ENCODE peak calls at places on chromosome 7, in five cellular contexts. E is CD8-positive, alpha-beta memory T cell; C is uterus; R is H1; K is A549. G is an unnamed sample. For H3K9me3, the result is how much of the 10 kb centered on the place peaks cover.

GRCh38 chr7:45174966-45175765 is 17.6 kb downstream of the RAMP3 start:
- DNase-seq in C (peak), K (no peak), R (no peak), E (no peak), G (no peak)

GRCh38 chr7:150846291-150847115 is 5.8 kb upstream of the AOC1 start:
- DNase-seq in C (no peak), K (no peak), R (no peak), E (no peak), G (no peak)

GRCh38 chr7:28018020-28018419 is 162.6 kb downstream of the JAZF1 start:
- DNase-seq in K (no peak), R (no peak), C (no peak), E (no peak), G (no peak)

GRCh38 chr7:22667562-22668239 is 59.3 kb upstream of the IL6 start:
- DNase-seq in K (peak), E (no peak), R (peak), C (no peak), G (no peak)

GRCh38 chr7:17774248-17774647 is 166.0 kb downstream of the SNX13 start:
- DNase-seq in K (no peak), C (no peak), E (no peak), R (no peak), G (no peak)

GRCh38 chr7:142697270-142697669 is 52.0 kb upstream of the PRSS1 start:
- DNase-seq in R (no peak), C (no peak), K (no peak), E (no peak), G (no peak)

GRCh38 chr7:138963675-138964074 is 17.5 kb downstream of the KIAA1549 start:
- DNase-seq in E (no peak), C (no peak), K (no peak), R (no peak), G (no peak)

GRCh38 chr7:137978464-137979237 is 23.2 kb downstream of the CREB3L2 start:
- DNase-seq in E (no peak), K (peak), C (peak), R (no peak), G (no peak)

GRCh38 chr7:63080831-63081230 is 917.8 kb upstream of the ZNF722 start:
- DNase-seq in R (no peak), E (no peak), K (no peak), C (no peak), G (no peak)

GRCh38 chr7:138865843-138866242 is 67.8 kb upstream of the ATP6V0A4 start:
- DNase-seq in R (no peak), K (no peak), E (peak), C (no peak), G (peak)

GRCh38 chr7:28062197-28062988 is 118.2 kb downstream of the JAZF1 start:
- DNase-seq in R (no peak), K (peak), C (peak), E (no peak), G (peak)

GRCh38 chr7:158508802-158509385 is 78.7 kb downstream of the PTPRN2 start:
- DNase-seq in C (no peak), E (no peak), R (no peak), K (no peak), G (no peak)

GRCh38 chr7:128390871-128391565 is 18.8 kb downstream of the IMPDH1 start:
- DNase-seq in C (no peak), K (no peak), E (no peak), R (no peak), G (no peak)

GRCh38 chr7:158695726-158696452 is 8.7 kb downstream of the NCAPG2 start:
- DNase-seq in E (peak), K (peak), C (peak), R (no peak), G (no peak)

GRCh38 chr7:131726680-131727079 is 170.3 kb upstream of the PODXL start:
- DNase-seq in K (no peak), E (no peak), C (no peak), R (no peak), G (no peak)

GRCh38 chr7:3158501-3158900 is 114.8 kb upstream of the CARD11 start:
- DNase-seq in E (no peak), C (no peak), K (no peak), R (no peak), G (no peak)

GRCh38 chr7:57423768-57424167 is 26.2 kb upstream of the ZNF716 start:
- DNase-seq in C (no peak), K (no peak), E (no peak), R (no peak), G (no peak)
- H3K9me3 ChIP-seq in C (under half), K (under half), E (under half), R (half or more), G (under half)

DNA sequence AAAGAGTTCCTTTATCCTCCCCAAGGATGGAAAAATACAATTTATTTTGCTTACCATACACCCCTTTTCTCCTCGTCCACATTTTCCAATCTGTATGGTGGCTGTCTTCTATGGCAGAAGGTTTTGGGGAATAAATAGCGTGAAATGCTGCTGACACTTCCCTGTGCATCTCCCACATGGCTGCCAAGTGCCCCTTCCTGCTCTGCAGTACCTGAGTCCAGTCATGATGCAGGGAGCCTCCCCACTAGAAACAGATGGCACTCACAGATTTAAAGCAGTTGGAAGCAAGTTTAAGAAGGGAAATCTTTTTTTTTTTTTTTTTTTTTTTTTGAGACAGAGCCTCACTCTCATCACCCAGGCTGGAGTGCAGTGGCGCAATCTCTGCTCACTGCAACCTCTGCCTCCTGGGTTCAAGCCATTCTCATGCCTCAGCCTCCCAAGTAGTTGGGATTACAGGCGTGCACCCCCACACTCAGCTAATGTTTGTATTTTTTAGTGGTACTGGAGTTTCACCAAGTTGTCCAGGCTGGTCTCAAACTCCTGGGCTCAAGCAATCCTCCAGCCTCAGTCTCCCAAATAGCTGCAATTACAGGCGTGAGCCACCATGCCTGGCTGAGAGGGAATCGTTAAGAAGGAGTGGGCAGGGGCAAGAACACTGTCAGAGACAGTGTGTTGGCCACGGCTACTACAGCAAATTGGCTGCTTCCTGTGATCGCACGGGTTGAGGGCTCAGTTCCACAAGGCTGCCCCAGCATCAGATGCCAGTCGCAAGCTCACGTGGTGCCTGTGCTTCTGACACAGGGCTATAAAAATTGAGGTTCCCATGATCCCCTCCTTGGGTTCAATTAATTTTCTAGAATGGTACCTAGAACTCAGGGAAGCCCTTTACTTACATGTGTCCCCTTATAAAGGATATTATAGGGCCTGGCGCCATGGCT is 5.3 kb upstream of the PILRA start:
- DNase-seq in E (no peak), K (no peak), C (no peak), R (no peak), G (no peak)
- H3K9me3 ChIP-seq in E (under half), K (under half), C (under half), R (under half), G (under half)

GRCh38 chr7:153581415-153581814 is 470.8 kb upstream of the DPP6 start:
- DNase-seq in E (no peak), R (no peak), K (no peak), C (no peak), G (no peak)

GRCh38 chr7:153576096-153576495 is 476.1 kb upstream of the DPP6 start:
- DNase-seq in R (no peak), K (no peak), E (no peak), C (no peak), G (no peak)
- H3K9me3 ChIP-seq in R (under half), K (under half), E (under half), C (under half), G (under half)

DNA sequence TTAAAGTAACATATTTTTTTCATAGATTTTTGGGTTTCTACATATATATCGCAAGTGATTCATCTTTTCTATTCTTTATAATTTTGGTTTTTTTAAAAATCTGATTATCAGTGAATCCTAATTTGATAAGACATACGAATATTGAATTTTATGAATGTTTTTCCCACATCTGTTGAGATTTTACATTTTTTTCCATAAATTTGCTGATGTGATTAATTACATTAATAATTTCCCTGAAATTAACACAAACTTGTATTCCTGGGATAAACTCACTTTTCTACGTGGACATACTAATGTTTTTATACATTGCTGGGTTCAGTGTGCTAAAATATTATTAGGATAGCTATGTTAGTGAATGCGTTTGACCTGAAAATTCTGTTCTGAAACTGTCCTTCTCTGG is 26.1 kb downstream of the DMTF1 start:
- DNase-seq in R (no peak), C (no peak), K (no peak), E (no peak), G (no peak)
- H3K9me3 ChIP-seq in R (under half), C (under half), K (under half), E (under half), G (under half)

GRCh38 chr7:153529100-153529499 is 523.1 kb upstream of the DPP6 start:
- DNase-seq in K (no peak), R (no peak), C (no peak), E (no peak), G (no peak)
- H3K9me3 ChIP-seq in K (under half), R (under half), C (under half), E (under half), G (under half)

GRCh38 chr7:64308019-64308275 is 5.8 kb upstream of the ZNF736 start:
- DNase-seq in C (no peak), E (no peak), R (no peak), K (no peak), G (no peak)

GRCh38 chr7:64307254-64308018 is 6.3 kb upstream of the ZNF736 start:
- DNase-seq in R (no peak), K (no peak), E (peak), C (peak), G (peak)

GRCh38 chr7:64313740-64314491 is at the start of gene ZNF736:
- DNase-seq in C (peak), K (no peak), R (no peak), E (peak), G (peak)

GRCh38 chr7:64312826-64313225 is 935 bp upstream of the ZNF736 start:
- DNase-seq in K (no peak), E (no peak), R (no peak), C (no peak), G (no peak)

GRCh38 chr7:64310426-64310825 is 3.3 kb upstream of the ZNF736 start:
- DNase-seq in C (no peak), K (no peak), E (no peak), R (no peak), G (no peak)
- H3K9me3 ChIP-seq in C (under half), K (under half), E (under half), R (half or more), G (under half)

GRCh38 chr7:153951207-153951725 is 100.9 kb upstream of the DPP6 start:
- DNase-seq in R (no peak), C (no peak), K (no peak), E (no peak), G (no peak)
- H3K9me3 ChIP-seq in R (under half), C (under half), K (under half), E (under half), G (under half)

DNA sequence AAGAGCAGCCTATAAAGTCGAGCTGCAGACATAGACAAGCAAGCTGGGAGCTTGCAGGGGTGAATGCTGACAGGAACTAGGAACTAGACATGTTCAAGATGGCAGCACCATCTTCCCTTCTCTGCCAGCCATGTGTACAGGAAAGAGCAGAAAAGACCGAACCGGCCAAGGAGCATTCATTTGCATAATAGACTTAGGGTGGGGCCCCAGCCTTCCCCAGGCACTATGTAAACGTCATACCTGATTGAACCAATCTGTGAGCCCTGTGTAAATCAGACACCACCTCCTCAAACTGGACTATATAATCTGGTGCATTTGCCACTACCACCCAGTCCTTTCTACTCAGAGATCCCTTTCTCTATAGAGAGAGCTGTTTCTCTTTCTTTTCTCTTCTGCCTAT is 106.9 kb upstream of the FAM3C start:
- DNase-seq in C (no peak), R (no peak), E (no peak), K (no peak), G (no peak)
- H3K9me3 ChIP-seq in C (under half), R (under half), E (under half), K (under half), G (under half)

GRCh38 chr7:95264225-95264927 is 60.0 kb downstream of the PON1 start:
- DNase-seq in K (peak), R (no peak), C (no peak), E (no peak), G (no peak)

GRCh38 chr7:95265634-95266033 is 58.7 kb downstream of the PON1 start:
- DNase-seq in C (no peak), E (no peak), R (no peak), K (no peak), G (no peak)

GRCh38 chr7:95267754-95268153 is 56.6 kb downstream of the PON1 start:
- DNase-seq in C (no peak), R (no peak), K (no peak), E (no peak), G (no peak)

GRCh38 chr7:95263803-95264202 is 60.5 kb downstream of the PON1 start:
- DNase-seq in R (no peak), C (no peak), K (peak), E (no peak), G (no peak)

GRCh38 chr7:95269640-95270039 is 54.7 kb downstream of the PON1 start:
- DNase-seq in E (no peak), C (no peak), R (no peak), K (no peak), G (no peak)
- H3K9me3 ChIP-seq in E (under half), C (under half), R (under half), K (under half), G (under half)

DNA sequence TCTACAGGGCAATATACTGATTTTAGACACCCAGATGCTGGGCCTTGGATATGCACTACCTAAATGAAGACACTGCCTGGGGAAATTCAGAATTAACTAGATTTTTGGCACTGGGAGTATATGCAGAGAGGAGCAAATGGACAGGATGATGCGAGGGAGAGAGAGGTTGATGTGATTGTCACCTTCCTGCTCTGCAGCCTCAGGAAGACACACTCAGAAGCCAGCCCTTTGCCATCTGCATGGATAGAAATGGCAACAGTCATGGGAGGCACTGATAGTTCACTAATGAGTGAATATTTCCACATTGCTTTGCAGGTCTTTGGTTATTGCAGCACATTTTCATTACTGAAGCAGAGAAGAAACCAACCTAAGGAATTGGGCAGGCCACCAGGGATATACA is 397.2 kb upstream of the NFE2L3 start:
- DNase-seq in R (no peak), C (no peak), K (no peak), E (no peak), G (no peak)
- H3K9me3 ChIP-seq in R (under half), C (under half), K (under half), E (under half), G (under half)

G was measured in T-helper 17 cell.